ENCODE peak calls at places on chromosomes 7 and 10, in five cellular contexts. P, G, F, T and N are unnamed samples.
A peak's percentile ranks its signal among the peaks of the same experiment; 100 is the strongest.

GRCh38 chr10:65231148-65231547 is 1694.7 kb upstream of the LRRTM3 start:
- DNase-seq in F (no peak), G (no peak), P (no peak), T (no peak), N (no peak)

GRCh38 chr10:125205431-125205830 is 45.1 kb upstream of the CTBP2 start:
- DNase-seq in P (no peak), T (peak; percentile 64), F (no peak), G (no peak), N (no peak)

GRCh38 chr7:29516491-29516890 is 47.1 kb upstream of the PRR15 start:
- DNase-seq in F (no peak), P (no peak), T (no peak), G (no peak), N (no peak)

GRCh38 chr10:124722812-124723783 is 21.1 kb downstream of the FAM53B start:
- DNase-seq in F (no peak), P (no peak), G (no peak), T (no peak), N (no peak)

GRCh38 chr7:22563621-22564241 is 63.7 kb upstream of the STEAP1B start:
- DNase-seq in T (no peak), P (no peak), F (no peak), G (no peak), N (no peak)

GRCh38 chr10:48648172-48648942 is 36.3 kb upstream of the WDFY4 start:
- DNase-seq in F (no peak), P (no peak), T (no peak), G (no peak), N (no peak)

GRCh38 chr7:90917536-90917935 is 321.4 kb downstream of the CDK14 start:
- DNase-seq in T (no peak), F (no peak), P (no peak), G (no peak), N (no peak)

GRCh38 chr7:1925973-1926907 is 256.2 kb downstream of the ELFN1 start:
- DNase-seq in T (no peak), G (no peak), F (no peak), P (no peak), N (no peak)

GRCh38 chr7:112337177-112337576 is 113.1 kb upstream of the IFRD1 start:
- DNase-seq in G (no peak), F (no peak), P (no peak), T (no peak), N (no peak)

GRCh38 chr7:131638641-131639430 is 82.4 kb upstream of the PODXL start:
- DNase-seq in P (no peak), T (no peak), F (no peak), G (no peak), N (no peak)

GRCh38 chr10:111207525-111207924 is 130.7 kb downstream of the ADRA2A start:
- DNase-seq in P (no peak), F (peak; percentile 38), G (no peak), T (no peak), N (no peak)

GRCh38 chr10:13722747-13723657 is 136.2 kb downstream of the PRPF18 start:
- DNase-seq in T (no peak), F (no peak), P (no peak), G (no peak), N (no peak)

GRCh38 chr7:120867932-120868331 is 10.0 kb upstream of the TSPAN12 start:
- DNase-seq in T (no peak), P (no peak), F (no peak), G (no peak), N (no peak)

GRCh38 chr7:8042796-8043535 is 74.4 kb downstream of the GLCCI1 start:
- DNase-seq in T (no peak), G (no peak), F (no peak), P (no peak), N (no peak)

GRCh38 chr7:70647801-70648491 is 484.0 kb upstream of the GALNT17 start:
- DNase-seq in T (no peak), P (no peak), F (no peak), G (no peak), N (peak; percentile 51)

GRCh38 chr7:39896840-39897239 is 53.2 kb upstream of the CDK13 start:
- DNase-seq in F (no peak), G (no peak), T (no peak), P (no peak), N (no peak)

GRCh38 chr10:7671121-7671520 is 4.4 kb upstream of the ITIH5 start:
- DNase-seq in F (no peak), T (no peak), P (no peak), G (no peak), N (no peak)

GRCh38 chr10:75165684-75166622 is 44.6 kb upstream of the VDAC2 start:
- DNase-seq in P (no peak), F (peak; percentile 43), T (no peak), G (peak; percentile 70), N (no peak)

GRCh38 chr10:95242581-95243317 is 48.1 kb downstream of the PDLIM1 start:
- DNase-seq in P (peak; percentile 32), G (peak; percentile 70), T (no peak), F (peak; percentile 69), N (no peak)

GRCh38 chr7:158527902-158528502 is 59.6 kb downstream of the PTPRN2 start:
- DNase-seq in P (no peak), G (no peak), T (no peak), F (no peak), N (no peak)

GRCh38 chr10:32367793-32368453 is 21.0 kb upstream of the EPC1 start:
- DNase-seq in P (no peak), G (peak; percentile 81), F (peak; percentile 72), T (no peak), N (no peak)

GRCh38 chr7:111750878-111751277 is 188.6 kb upstream of the IMMP2L start:
- DNase-seq in T (no peak), G (no peak), P (no peak), F (no peak), N (no peak)

GRCh38 chr7:17444673-17445072 is 146.2 kb downstream of the AHR start:
- DNase-seq in T (no peak), G (peak; percentile 72), F (no peak), P (no peak), N (peak; percentile 43)

DNA sequence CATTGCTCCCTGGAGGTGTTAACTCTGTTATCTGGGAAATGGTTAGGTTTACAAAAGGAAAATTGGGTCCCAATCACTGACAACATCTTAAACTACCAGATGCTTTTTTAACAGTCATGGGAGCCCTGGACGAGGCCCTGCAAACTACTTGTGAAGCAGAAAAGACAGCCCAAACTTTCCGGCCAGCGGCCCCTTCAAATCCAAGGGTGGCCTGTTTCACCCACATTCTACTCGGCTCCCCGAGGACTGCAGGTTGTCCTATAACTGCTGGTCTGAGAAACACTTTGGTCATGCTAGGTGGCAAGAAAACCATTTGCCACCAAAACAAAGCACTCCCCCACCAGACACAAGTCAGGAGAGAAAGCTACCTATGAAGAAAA is 2.6 kb downstream of the TUBGCP2 start:
- DNase-seq in T (no peak), G (no peak), F (no peak), P (no peak), N (no peak)
- TF ChIP-seq CTCF in T (no peak), G (no peak), F (no peak), P (no peak), N (no peak)

GRCh38 chr7:122013070-122013469 is 131.0 kb downstream of the AASS start:
- DNase-seq in G (no peak), P (no peak), F (no peak), T (no peak), N (no peak)

GRCh38 chr7:122010116-122010515 is 133.9 kb downstream of the AASS start:
- DNase-seq in G (no peak), T (no peak), F (no peak), P (no peak), N (no peak)

GRCh38 chr7:122018032-122018431 is 126.0 kb downstream of the AASS start:
- DNase-seq in P (no peak), F (no peak), T (no peak), G (no peak), N (no peak)

DNA sequence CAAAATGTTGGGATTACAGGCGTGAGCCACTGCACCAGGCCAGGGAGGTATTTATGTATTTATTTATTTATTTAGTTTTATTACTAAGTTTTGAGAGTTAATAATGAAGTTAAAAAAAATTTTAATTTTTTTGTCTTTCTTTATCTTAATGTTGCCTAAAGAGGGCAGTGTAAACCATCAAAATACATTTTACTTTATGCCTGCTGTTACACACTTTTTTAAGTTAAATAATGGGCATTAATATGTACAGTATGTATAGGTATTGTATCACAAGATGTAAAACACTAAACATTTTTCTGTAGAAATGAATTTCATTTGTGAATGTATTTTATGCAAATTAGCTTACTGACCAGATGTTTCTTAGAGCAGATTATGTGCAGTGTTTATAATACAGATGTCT is 129.4 kb downstream of the AASS start:
- DNase-seq in G (peak; percentile 7), P (no peak), T (no peak), F (no peak), N (no peak)
- TF ChIP-seq CTCF in G (no peak), P (peak; percentile 9), T (no peak), F (peak; percentile 34), N (peak; percentile 3)

GRCh38 chr7:47636111-47636692 is 54.3 kb upstream of the TNS3 start:
- DNase-seq in G (no peak), F (no peak), T (no peak), P (no peak), N (no peak)
- TF ChIP-seq CTCF in G (no peak), F (no peak), T (no peak), P (no peak), N (no peak)

DNA sequence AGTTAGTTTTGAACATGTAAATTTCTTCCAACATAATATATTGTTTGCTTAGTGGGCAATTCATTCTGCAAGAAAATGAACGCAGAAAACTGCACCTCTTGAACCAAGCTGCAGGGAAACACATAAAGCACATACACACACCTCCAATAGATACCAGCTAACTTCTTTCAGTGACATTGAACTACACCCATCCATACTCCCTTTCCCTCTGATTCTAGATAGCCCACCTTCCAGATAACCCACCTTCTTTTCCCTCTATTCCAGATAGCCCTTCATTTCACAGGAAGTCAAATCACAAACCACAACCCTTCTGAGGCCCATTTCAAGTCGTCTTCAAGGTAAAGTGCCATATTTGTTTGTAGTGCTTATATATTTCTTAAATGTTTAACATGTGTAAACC is 28.5 kb downstream of the NRBF2 start:
- DNase-seq in F (no peak), T (no peak), G (no peak), P (no peak), N (no peak)
- TF ChIP-seq CTCF in F (no peak), T (no peak), G (no peak), P (no peak), N (no peak)

GRCh38 chr10:117927334-117927733 is 119.4 kb downstream of the RAB11FIP2 start:
- DNase-seq in G (no peak), F (no peak), T (no peak), P (no peak), N (no peak)

GRCh38 chr10:117929321-117930067 is 117.2 kb downstream of the RAB11FIP2 start:
- DNase-seq in P (no peak), T (no peak), F (no peak), G (no peak), N (no peak)

GRCh38 chr10:117926491-117926890 is 120.2 kb downstream of the RAB11FIP2 start:
- DNase-seq in F (no peak), T (no peak), P (no peak), G (peak; percentile 13), N (no peak)

GRCh38 chr10:117925369-117925768 is 121.4 kb downstream of the RAB11FIP2 start:
- DNase-seq in G (no peak), T (no peak), P (no peak), F (no peak), N (no peak)

DNA sequence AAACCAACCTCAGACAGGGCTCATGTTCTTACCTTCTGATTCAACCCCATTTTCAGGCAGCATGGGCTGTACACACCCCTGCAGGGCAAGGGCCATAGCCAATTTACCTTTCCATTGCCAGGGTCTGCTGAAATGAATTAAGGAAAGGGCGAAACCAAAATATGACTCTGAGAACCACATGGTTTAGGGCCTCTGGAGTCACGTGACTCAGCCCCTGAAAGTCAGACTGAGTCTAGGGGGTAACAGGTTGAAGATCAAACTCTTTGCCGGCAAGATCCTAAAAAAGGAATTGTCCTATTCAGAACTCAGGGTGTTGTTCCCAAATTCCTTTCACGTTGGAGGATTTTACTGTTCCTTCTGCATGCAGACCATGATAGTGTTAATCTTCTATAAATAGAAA is 118.9 kb downstream of the RAB11FIP2 start:
- DNase-seq in G (no peak), F (no peak), T (no peak), P (no peak), N (no peak)
- TF ChIP-seq CTCF in G (no peak), F (no peak), T (no peak), P (no peak), N (no peak)